ENCODE peak calls at places on chromosomes 7 and 10, in eight cellular contexts. One of them, this sample, is unnamed. For H3K27me3, the result is how much of the 10 kb centered on the place peaks cover.

GRCh38 chr10:74973993-74974392 is 137.5 kb upstream of the SAMD8 start:
- DNase-seq in CD8-positive, alpha-beta T cell: no peak
- DNase-seq in hepatocyte: no peak
- DNase-seq in heart right ventricle: no peak
- DNase-seq in brain microvascular endothelial cell: no peak
- DNase-seq in dorsolateral prefrontal cortex: no peak
- DNase-seq in body of pancreas: no peak
- DNase-seq in tibial artery: no peak
- DNase-seq in this sample: no peak

GRCh38 chr7:83476501-83476900 is 172.4 kb downstream of the SEMA3E start:
- DNase-seq in CD8-positive, alpha-beta T cell: no peak
- DNase-seq in body of pancreas: no peak
- DNase-seq in brain microvascular endothelial cell: no peak
- DNase-seq in dorsolateral prefrontal cortex: no peak
- DNase-seq in heart right ventricle: no peak
- DNase-seq in hepatocyte: no peak
- DNase-seq in tibial artery: no peak
- DNase-seq in this sample: no peak

GRCh38 chr10:60937784-60938654 is 6.0 kb downstream of the RHOBTB1 start:
- DNase-seq in dorsolateral prefrontal cortex: no peak
- DNase-seq in hepatocyte: peak
- DNase-seq in CD8-positive, alpha-beta T cell: no peak
- DNase-seq in tibial artery: peak
- DNase-seq in heart right ventricle: no peak
- DNase-seq in brain microvascular endothelial cell: peak
- DNase-seq in body of pancreas: no peak
- DNase-seq in this sample: peak

GRCh38 chr7:29408841-29409243 is 154.8 kb upstream of the PRR15 start:
- DNase-seq in heart right ventricle: peak
- DNase-seq in body of pancreas: peak
- DNase-seq in dorsolateral prefrontal cortex: peak
- DNase-seq in CD8-positive, alpha-beta T cell: peak
- DNase-seq in brain microvascular endothelial cell: peak
- DNase-seq in hepatocyte: peak
- DNase-seq in tibial artery: peak
- DNase-seq in this sample: peak

GRCh38 chr7:70830426-70830825 is 301.5 kb upstream of the GALNT17 start:
- DNase-seq in brain microvascular endothelial cell: no peak
- DNase-seq in heart right ventricle: no peak
- DNase-seq in CD8-positive, alpha-beta T cell: no peak
- DNase-seq in dorsolateral prefrontal cortex: no peak
- DNase-seq in hepatocyte: no peak
- DNase-seq in tibial artery: no peak
- DNase-seq in body of pancreas: no peak
- DNase-seq in this sample: no peak

GRCh38 chr10:31508234-31508633 is 189.2 kb downstream of the ZEB1 start:
- DNase-seq in dorsolateral prefrontal cortex: no peak
- DNase-seq in hepatocyte: no peak
- DNase-seq in brain microvascular endothelial cell: no peak
- DNase-seq in CD8-positive, alpha-beta T cell: no peak
- DNase-seq in heart right ventricle: no peak
- DNase-seq in body of pancreas: no peak
- DNase-seq in tibial artery: no peak
- DNase-seq in this sample: no peak

GRCh38 chr7:469591-469961 is 50.1 kb downstream of the PDGFA start:
- DNase-seq in dorsolateral prefrontal cortex: no peak
- DNase-seq in CD8-positive, alpha-beta T cell: no peak
- DNase-seq in hepatocyte: no peak
- DNase-seq in body of pancreas: no peak
- DNase-seq in brain microvascular endothelial cell: no peak
- DNase-seq in tibial artery: peak
- DNase-seq in heart right ventricle: no peak
- DNase-seq in this sample: no peak

GRCh38 chr7:65798111-65799075 is 74.5 kb upstream of the VKORC1L1 start:
- DNase-seq in tibial artery: no peak
- DNase-seq in brain microvascular endothelial cell: peak
- DNase-seq in hepatocyte: no peak
- DNase-seq in heart right ventricle: no peak
- DNase-seq in CD8-positive, alpha-beta T cell: no peak
- DNase-seq in dorsolateral prefrontal cortex: no peak
- DNase-seq in body of pancreas: no peak
- DNase-seq in this sample: peak

GRCh38 chr10:60944159-60944909 is at the start of gene RHOBTB1:
- DNase-seq in tibial artery: peak
- DNase-seq in hepatocyte: peak
- DNase-seq in body of pancreas: peak
- DNase-seq in heart right ventricle: peak
- DNase-seq in brain microvascular endothelial cell: peak
- DNase-seq in CD8-positive, alpha-beta T cell: no peak
- DNase-seq in dorsolateral prefrontal cortex: peak
- DNase-seq in this sample: peak

GRCh38 chr10:80966326-80966986 is 428.8 kb downstream of the SH2D4B start:
- DNase-seq in dorsolateral prefrontal cortex: no peak
- DNase-seq in CD8-positive, alpha-beta T cell: no peak
- DNase-seq in body of pancreas: no peak
- DNase-seq in brain microvascular endothelial cell: no peak
- DNase-seq in hepatocyte: no peak
- DNase-seq in heart right ventricle: no peak
- DNase-seq in tibial artery: no peak
- DNase-seq in this sample: no peak

GRCh38 chr10:24374134-24374915 is 165.4 kb downstream of the KIAA1217 start:
- DNase-seq in heart right ventricle: no peak
- DNase-seq in CD8-positive, alpha-beta T cell: no peak
- DNase-seq in tibial artery: no peak
- DNase-seq in body of pancreas: no peak
- DNase-seq in hepatocyte: no peak
- DNase-seq in dorsolateral prefrontal cortex: no peak
- DNase-seq in brain microvascular endothelial cell: peak
- DNase-seq in this sample: peak

GRCh38 chr7:122068999-122069398 is 75.0 kb downstream of the AASS start:
- DNase-seq in brain microvascular endothelial cell: peak
- DNase-seq in heart right ventricle: no peak
- DNase-seq in hepatocyte: no peak
- DNase-seq in tibial artery: no peak
- DNase-seq in CD8-positive, alpha-beta T cell: no peak
- DNase-seq in dorsolateral prefrontal cortex: no peak
- DNase-seq in body of pancreas: no peak
- DNase-seq in this sample: no peak

GRCh38 chr7:101352920-101353308 is 9.8 kb upstream of the COL26A1 start:
- DNase-seq in hepatocyte: no peak
- DNase-seq in body of pancreas: no peak
- DNase-seq in tibial artery: no peak
- DNase-seq in heart right ventricle: no peak
- DNase-seq in brain microvascular endothelial cell: no peak
- DNase-seq in CD8-positive, alpha-beta T cell: no peak
- DNase-seq in dorsolateral prefrontal cortex: no peak
- DNase-seq in this sample: no peak

GRCh38 chr7:18474944-18475343 is 20.6 kb upstream of the HDAC9 start:
- DNase-seq in tibial artery: no peak
- DNase-seq in body of pancreas: no peak
- DNase-seq in hepatocyte: no peak
- DNase-seq in brain microvascular endothelial cell: no peak
- DNase-seq in CD8-positive, alpha-beta T cell: no peak
- DNase-seq in heart right ventricle: no peak
- DNase-seq in dorsolateral prefrontal cortex: no peak
- DNase-seq in this sample: no peak

GRCh38 chr10:687583-688286 is 1.7 kb downstream of the DIP2C start:
- DNase-seq in heart right ventricle: no peak
- DNase-seq in dorsolateral prefrontal cortex: no peak
- DNase-seq in brain microvascular endothelial cell: no peak
- DNase-seq in hepatocyte: no peak
- DNase-seq in CD8-positive, alpha-beta T cell: no peak
- DNase-seq in body of pancreas: no peak
- DNase-seq in tibial artery: no peak
- DNase-seq in this sample: no peak

GRCh38 chr10:17229967-17230682 is 2.1 kb downstream of the VIM start:
- DNase-seq in CD8-positive, alpha-beta T cell: peak
- DNase-seq in heart right ventricle: peak
- DNase-seq in hepatocyte: peak
- DNase-seq in tibial artery: peak
- DNase-seq in brain microvascular endothelial cell: peak
- DNase-seq in dorsolateral prefrontal cortex: no peak
- DNase-seq in body of pancreas: peak
- DNase-seq in this sample: peak

GRCh38 chr10:80104066-80104926 is 25.8 kb downstream of the TMEM254 start:
- DNase-seq in dorsolateral prefrontal cortex: no peak
- DNase-seq in tibial artery: peak
- DNase-seq in body of pancreas: no peak
- DNase-seq in hepatocyte: peak
- DNase-seq in brain microvascular endothelial cell: peak
- DNase-seq in CD8-positive, alpha-beta T cell: no peak
- DNase-seq in heart right ventricle: peak
- DNase-seq in this sample: peak

GRCh38 chr7:157771-158251 is 34.6 kb upstream of the FAM20C start:
- DNase-seq in brain microvascular endothelial cell: no peak
- DNase-seq in heart right ventricle: no peak
- DNase-seq in body of pancreas: peak
- DNase-seq in hepatocyte: no peak
- DNase-seq in CD8-positive, alpha-beta T cell: no peak
- DNase-seq in dorsolateral prefrontal cortex: peak
- DNase-seq in tibial artery: no peak
- DNase-seq in this sample: no peak

DNA sequence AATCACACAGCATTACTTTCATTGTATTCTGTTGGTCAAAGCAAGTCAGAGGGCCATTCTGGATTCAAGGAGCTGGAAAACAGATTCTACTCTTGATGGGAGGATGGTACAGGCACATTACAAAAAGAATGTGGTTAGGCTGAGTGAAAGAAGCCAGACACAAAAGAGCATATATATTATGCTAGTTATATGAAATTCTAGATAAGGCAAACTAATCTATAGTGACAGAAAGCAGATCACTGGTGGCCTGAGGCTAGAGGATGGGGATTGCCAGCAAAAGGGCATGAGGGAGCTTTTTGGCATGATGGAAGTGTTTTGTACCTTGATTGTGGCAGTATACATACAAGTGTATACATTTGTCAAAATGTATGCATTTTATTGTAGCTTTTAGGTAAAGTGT is 96.8 kb downstream of the SPAG6 start:
- DNase-seq in heart right ventricle: no peak
- DNase-seq in tibial artery: no peak
- DNase-seq in CD8-positive, alpha-beta T cell: no peak
- DNase-seq in brain microvascular endothelial cell: no peak
- DNase-seq in body of pancreas: no peak
- DNase-seq in dorsolateral prefrontal cortex: no peak
- DNase-seq in hepatocyte: no peak
- DNase-seq in this sample: no peak
- H3K27me3 ChIP-seq in heart right ventricle: under half
- H3K27me3 ChIP-seq in tibial artery: under half
- H3K27me3 ChIP-seq in CD8-positive, alpha-beta T cell: under half
- H3K27me3 ChIP-seq in brain microvascular endothelial cell: under half
- H3K27me3 ChIP-seq in body of pancreas: under half
- H3K27me3 ChIP-seq in dorsolateral prefrontal cortex: under half
- H3K27me3 ChIP-seq in hepatocyte: under half
- H3K27me3 ChIP-seq in this sample: under half

GRCh38 chr7:2718703-2718965 is 30.6 kb downstream of the AMZ1 start:
- DNase-seq in heart right ventricle: no peak
- DNase-seq in hepatocyte: no peak
- DNase-seq in body of pancreas: no peak
- DNase-seq in CD8-positive, alpha-beta T cell: no peak
- DNase-seq in brain microvascular endothelial cell: no peak
- DNase-seq in tibial artery: no peak
- DNase-seq in dorsolateral prefrontal cortex: no peak
- DNase-seq in this sample: no peak

GRCh38 chr7:2720024-2720423 is 32.0 kb downstream of the AMZ1 start:
- DNase-seq in dorsolateral prefrontal cortex: no peak
- DNase-seq in body of pancreas: no peak
- DNase-seq in CD8-positive, alpha-beta T cell: no peak
- DNase-seq in hepatocyte: no peak
- DNase-seq in tibial artery: no peak
- DNase-seq in brain microvascular endothelial cell: no peak
- DNase-seq in heart right ventricle: no peak
- DNase-seq in this sample: no peak

GRCh38 chr7:2717293-2717904 is 29.4 kb downstream of the AMZ1 start:
- DNase-seq in hepatocyte: peak
- DNase-seq in brain microvascular endothelial cell: peak
- DNase-seq in dorsolateral prefrontal cortex: no peak
- DNase-seq in CD8-positive, alpha-beta T cell: no peak
- DNase-seq in tibial artery: no peak
- DNase-seq in body of pancreas: no peak
- DNase-seq in heart right ventricle: no peak
- DNase-seq in this sample: peak

GRCh38 chr7:2717905-2718702 is 30.1 kb downstream of the AMZ1 start:
- DNase-seq in dorsolateral prefrontal cortex: no peak
- DNase-seq in brain microvascular endothelial cell: no peak
- DNase-seq in hepatocyte: no peak
- DNase-seq in tibial artery: no peak
- DNase-seq in CD8-positive, alpha-beta T cell: no peak
- DNase-seq in body of pancreas: no peak
- DNase-seq in heart right ventricle: no peak
- DNase-seq in this sample: no peak

GRCh38 chr7:2719007-2719406 is 31.0 kb downstream of the AMZ1 start:
- DNase-seq in tibial artery: no peak
- DNase-seq in dorsolateral prefrontal cortex: peak
- DNase-seq in body of pancreas: peak
- DNase-seq in CD8-positive, alpha-beta T cell: peak
- DNase-seq in hepatocyte: no peak
- DNase-seq in brain microvascular endothelial cell: no peak
- DNase-seq in heart right ventricle: no peak
- DNase-seq in this sample: no peak
- TF ChIP-seq CTCF in tibial artery: peak
- TF ChIP-seq CTCF in dorsolateral prefrontal cortex: no peak
- TF ChIP-seq CTCF in body of pancreas: peak
- TF ChIP-seq CTCF in CD8-positive, alpha-beta T cell: peak
- TF ChIP-seq CTCF in hepatocyte: peak
- TF ChIP-seq CTCF in brain microvascular endothelial cell: peak
- TF ChIP-seq CTCF in heart right ventricle: no peak
- TF ChIP-seq CTCF in this sample: peak

GRCh38 chr10:102131286-102132170 is 1.3 kb upstream of the PPRC1 start:
- DNase-seq in body of pancreas: no peak
- DNase-seq in heart right ventricle: no peak
- DNase-seq in dorsolateral prefrontal cortex: no peak
- DNase-seq in hepatocyte: no peak
- DNase-seq in brain microvascular endothelial cell: peak
- DNase-seq in tibial artery: no peak
- DNase-seq in CD8-positive, alpha-beta T cell: no peak
- DNase-seq in this sample: peak
- H3K4me3 ChIP-seq in body of pancreas: no peak
- H3K4me3 ChIP-seq in heart right ventricle: no peak
- H3K4me3 ChIP-seq in dorsolateral prefrontal cortex: no peak
- H3K4me3 ChIP-seq in hepatocyte: no peak
- H3K4me3 ChIP-seq in brain microvascular endothelial cell: no peak
- H3K4me3 ChIP-seq in tibial artery: no peak
- H3K4me3 ChIP-seq in CD8-positive, alpha-beta T cell: no peak
- H3K4me3 ChIP-seq in this sample: no peak

DNA sequence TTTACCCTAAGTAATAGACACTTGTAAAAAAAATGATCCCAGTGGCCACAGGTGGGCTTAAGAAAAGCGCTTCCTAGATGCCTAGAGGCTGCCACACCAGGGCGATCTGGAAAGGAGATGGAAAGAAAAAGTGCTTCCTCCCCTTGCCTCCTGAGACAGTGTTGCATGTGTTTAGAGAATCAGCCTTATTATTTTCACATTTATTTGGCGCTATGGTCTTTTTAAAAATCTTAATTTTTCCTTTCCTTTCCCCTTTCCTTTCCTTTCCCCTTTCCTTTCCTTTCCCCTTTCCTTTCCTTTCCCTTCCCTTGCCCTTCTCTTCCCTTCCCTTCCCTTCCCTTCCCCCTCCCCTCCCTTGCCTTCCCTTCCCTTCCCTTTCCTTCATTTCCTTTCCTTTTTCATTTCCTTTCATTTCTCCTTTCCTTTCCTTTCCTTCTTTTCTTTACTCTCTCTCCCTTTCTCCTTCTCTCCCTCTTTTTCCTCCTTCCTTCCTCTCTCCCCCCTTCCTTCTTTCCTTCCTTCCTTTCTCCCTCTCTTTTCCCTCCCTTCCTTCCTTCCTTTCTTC is 7.1 kb upstream of the MKX start:
- DNase-seq in CD8-positive, alpha-beta T cell: no peak
- DNase-seq in body of pancreas: no peak
- DNase-seq in hepatocyte: no peak
- DNase-seq in dorsolateral prefrontal cortex: no peak
- DNase-seq in brain microvascular endothelial cell: no peak
- DNase-seq in tibial artery: no peak
- DNase-seq in heart right ventricle: no peak
- DNase-seq in this sample: no peak
- H3K27me3 ChIP-seq in CD8-positive, alpha-beta T cell: under half
- H3K27me3 ChIP-seq in body of pancreas: under half
- H3K27me3 ChIP-seq in hepatocyte: half or more
- H3K27me3 ChIP-seq in dorsolateral prefrontal cortex: under half
- H3K27me3 ChIP-seq in brain microvascular endothelial cell: under half
- H3K27me3 ChIP-seq in tibial artery: under half
- H3K27me3 ChIP-seq in heart right ventricle: half or more
- H3K27me3 ChIP-seq in this sample: under half

This sample was measured in bronchial epithelial cell.